ENCODE peak calls at places on chromosomes 1 and 21, in ten cellular contexts. One of them, this sample, is unnamed.

GRCh38 chr1:112713466-112714312 is 1.4 kb downstream of the PPM1J start:
- DNase-seq in tibial artery: peak
- DNase-seq in nephron progenitor cell: no peak
- DNase-seq in tibial nerve: no peak
- DNase-seq in GM10248: peak
- DNase-seq in endothelial cell: no peak
- DNase-seq in epithelial cell of esophagus: no peak
- DNase-seq in kidney: peak
- DNase-seq in CD8-positive, alpha-beta T cell: no peak
- DNase-seq in WERI-Rb-1: no peak
- DNase-seq in this sample: no peak

GRCh38 chr1:117566556-117566955 is 39.3 kb upstream of the TENT5C start:
- DNase-seq in kidney: no peak
- DNase-seq in nephron progenitor cell: no peak
- DNase-seq in tibial nerve: no peak
- DNase-seq in CD8-positive, alpha-beta T cell: no peak
- DNase-seq in GM10248: no peak
- DNase-seq in endothelial cell: no peak
- DNase-seq in WERI-Rb-1: no peak
- DNase-seq in tibial artery: no peak
- DNase-seq in epithelial cell of esophagus: no peak
- DNase-seq in this sample: no peak

GRCh38 chr1:203751051-203751450 is 13.9 kb upstream of the LAX1 start:
- DNase-seq in tibial nerve: no peak
- DNase-seq in CD8-positive, alpha-beta T cell: no peak
- DNase-seq in kidney: no peak
- DNase-seq in epithelial cell of esophagus: peak
- DNase-seq in GM10248: no peak
- DNase-seq in endothelial cell: no peak
- DNase-seq in WERI-Rb-1: no peak
- DNase-seq in tibial artery: no peak
- DNase-seq in nephron progenitor cell: no peak
- DNase-seq in this sample: peak

GRCh38 chr1:71721532-71721931 is 560.8 kb downstream of the NEGR1 start:
- DNase-seq in tibial artery: no peak
- DNase-seq in nephron progenitor cell: no peak
- DNase-seq in tibial nerve: no peak
- DNase-seq in WERI-Rb-1: no peak
- DNase-seq in endothelial cell: no peak
- DNase-seq in CD8-positive, alpha-beta T cell: no peak
- DNase-seq in GM10248: no peak
- DNase-seq in kidney: no peak
- DNase-seq in epithelial cell of esophagus: no peak
- DNase-seq in this sample: no peak

GRCh38 chr1:6801199-6801598 is 15.9 kb downstream of the CAMTA1 start:
- DNase-seq in nephron progenitor cell: no peak
- DNase-seq in kidney: no peak
- DNase-seq in tibial nerve: no peak
- DNase-seq in endothelial cell: no peak
- DNase-seq in WERI-Rb-1: no peak
- DNase-seq in CD8-positive, alpha-beta T cell: no peak
- DNase-seq in GM10248: no peak
- DNase-seq in tibial artery: no peak
- DNase-seq in epithelial cell of esophagus: no peak
- DNase-seq in this sample: no peak

GRCh38 chr1:162011337-162012012 is 12.2 kb downstream of the OLFML2B start:
- DNase-seq in GM10248: no peak
- DNase-seq in kidney: no peak
- DNase-seq in nephron progenitor cell: no peak
- DNase-seq in tibial nerve: no peak
- DNase-seq in endothelial cell: no peak
- DNase-seq in WERI-Rb-1: no peak
- DNase-seq in tibial artery: no peak
- DNase-seq in epithelial cell of esophagus: no peak
- DNase-seq in CD8-positive, alpha-beta T cell: no peak
- DNase-seq in this sample: no peak

GRCh38 chr21:44049606-44050005 is 37.5 kb downstream of the TRAPPC10 start:
- DNase-seq in WERI-Rb-1: no peak
- DNase-seq in tibial nerve: no peak
- DNase-seq in GM10248: no peak
- DNase-seq in CD8-positive, alpha-beta T cell: no peak
- DNase-seq in epithelial cell of esophagus: no peak
- DNase-seq in tibial artery: no peak
- DNase-seq in nephron progenitor cell: no peak
- DNase-seq in endothelial cell: no peak
- DNase-seq in kidney: no peak
- DNase-seq in this sample: no peak

GRCh38 chr1:101033017-101033416 is 7.4 kb upstream of the DPH5 start:
- DNase-seq in tibial artery: no peak
- DNase-seq in kidney: no peak
- DNase-seq in GM10248: no peak
- DNase-seq in tibial nerve: no peak
- DNase-seq in epithelial cell of esophagus: no peak
- DNase-seq in WERI-Rb-1: no peak
- DNase-seq in CD8-positive, alpha-beta T cell: no peak
- DNase-seq in endothelial cell: no peak
- DNase-seq in nephron progenitor cell: no peak
- DNase-seq in this sample: no peak

GRCh38 chr1:217770895-217771294 is 139.8 kb downstream of the SPATA17 start:
- DNase-seq in endothelial cell: no peak
- DNase-seq in tibial nerve: no peak
- DNase-seq in WERI-Rb-1: no peak
- DNase-seq in kidney: no peak
- DNase-seq in tibial artery: no peak
- DNase-seq in CD8-positive, alpha-beta T cell: no peak
- DNase-seq in GM10248: no peak
- DNase-seq in nephron progenitor cell: no peak
- DNase-seq in epithelial cell of esophagus: no peak
- DNase-seq in this sample: no peak

GRCh38 chr1:50968884-50969610 is 998 bp upstream of the CDKN2C start:
- DNase-seq in GM10248: peak
- DNase-seq in epithelial cell of esophagus: peak
- DNase-seq in tibial nerve: no peak
- DNase-seq in endothelial cell: peak
- DNase-seq in nephron progenitor cell: peak
- DNase-seq in CD8-positive, alpha-beta T cell: no peak
- DNase-seq in tibial artery: peak
- DNase-seq in kidney: peak
- DNase-seq in WERI-Rb-1: peak
- DNase-seq in this sample: no peak

GRCh38 chr21:34939673-34940321 is 109.3 kb downstream of the RUNX1 start:
- DNase-seq in epithelial cell of esophagus: peak
- DNase-seq in tibial nerve: no peak
- DNase-seq in endothelial cell: no peak
- DNase-seq in CD8-positive, alpha-beta T cell: no peak
- DNase-seq in kidney: no peak
- DNase-seq in nephron progenitor cell: no peak
- DNase-seq in tibial artery: no peak
- DNase-seq in GM10248: no peak
- DNase-seq in WERI-Rb-1: no peak
- DNase-seq in this sample: peak

GRCh38 chr1:87239997-87240396 is 88.7 kb upstream of the LMO4 start:
- DNase-seq in GM10248: no peak
- DNase-seq in WERI-Rb-1: peak
- DNase-seq in nephron progenitor cell: no peak
- DNase-seq in kidney: no peak
- DNase-seq in epithelial cell of esophagus: no peak
- DNase-seq in tibial nerve: no peak
- DNase-seq in endothelial cell: no peak
- DNase-seq in tibial artery: no peak
- DNase-seq in CD8-positive, alpha-beta T cell: no peak
- DNase-seq in this sample: no peak

GRCh38 chr1:39866767-39867166 is 16.5 kb downstream of the TRIT1 start:
- DNase-seq in CD8-positive, alpha-beta T cell: no peak
- DNase-seq in kidney: no peak
- DNase-seq in WERI-Rb-1: no peak
- DNase-seq in GM10248: no peak
- DNase-seq in tibial artery: no peak
- DNase-seq in tibial nerve: no peak
- DNase-seq in nephron progenitor cell: no peak
- DNase-seq in epithelial cell of esophagus: peak
- DNase-seq in endothelial cell: no peak
- DNase-seq in this sample: no peak

GRCh38 chr1:178055779-178056471 is 38.0 kb upstream of the RASAL2 start:
- DNase-seq in GM10248: peak
- DNase-seq in nephron progenitor cell: no peak
- DNase-seq in tibial artery: no peak
- DNase-seq in endothelial cell: no peak
- DNase-seq in epithelial cell of esophagus: peak
- DNase-seq in CD8-positive, alpha-beta T cell: no peak
- DNase-seq in WERI-Rb-1: peak
- DNase-seq in kidney: no peak
- DNase-seq in tibial nerve: no peak
- DNase-seq in this sample: peak

GRCh38 chr1:155040358-155041093 is 6.9 kb downstream of the DCST1 start:
- DNase-seq in GM10248: no peak
- DNase-seq in tibial nerve: no peak
- DNase-seq in nephron progenitor cell: no peak
- DNase-seq in epithelial cell of esophagus: no peak
- DNase-seq in CD8-positive, alpha-beta T cell: no peak
- DNase-seq in WERI-Rb-1: no peak
- DNase-seq in kidney: peak
- DNase-seq in endothelial cell: no peak
- DNase-seq in tibial artery: no peak
- DNase-seq in this sample: no peak
- TF ChIP-seq CTCF in GM10248: no peak
- TF ChIP-seq CTCF in tibial nerve: no peak
- TF ChIP-seq CTCF in nephron progenitor cell: no peak
- TF ChIP-seq CTCF in epithelial cell of esophagus: no peak
- TF ChIP-seq CTCF in CD8-positive, alpha-beta T cell: no peak
- TF ChIP-seq CTCF in WERI-Rb-1: no peak
- TF ChIP-seq CTCF in kidney: no peak
- TF ChIP-seq CTCF in endothelial cell: no peak
- TF ChIP-seq CTCF in tibial artery: no peak
- TF ChIP-seq CTCF in this sample: no peak

GRCh38 chr1:44819257-44819593 is 10.9 kb downstream of the BTBD19 start:
- DNase-seq in WERI-Rb-1: no peak
- DNase-seq in epithelial cell of esophagus: peak
- DNase-seq in tibial nerve: peak
- DNase-seq in tibial artery: peak
- DNase-seq in nephron progenitor cell: no peak
- DNase-seq in CD8-positive, alpha-beta T cell: no peak
- DNase-seq in GM10248: no peak
- DNase-seq in endothelial cell: no peak
- DNase-seq in kidney: no peak
- DNase-seq in this sample: no peak

GRCh38 chr1:44820328-44820944 is 12.1 kb downstream of the BTBD19 start:
- DNase-seq in endothelial cell: no peak
- DNase-seq in tibial nerve: no peak
- DNase-seq in epithelial cell of esophagus: no peak
- DNase-seq in WERI-Rb-1: no peak
- DNase-seq in tibial artery: peak
- DNase-seq in GM10248: no peak
- DNase-seq in kidney: peak
- DNase-seq in nephron progenitor cell: no peak
- DNase-seq in CD8-positive, alpha-beta T cell: no peak
- DNase-seq in this sample: no peak

GRCh38 chr1:44817771-44818495 is 9.6 kb downstream of the BTBD19 start:
- DNase-seq in epithelial cell of esophagus: no peak
- DNase-seq in endothelial cell: no peak
- DNase-seq in tibial artery: peak
- DNase-seq in WERI-Rb-1: no peak
- DNase-seq in kidney: peak
- DNase-seq in GM10248: no peak
- DNase-seq in CD8-positive, alpha-beta T cell: no peak
- DNase-seq in nephron progenitor cell: no peak
- DNase-seq in tibial nerve: peak
- DNase-seq in this sample: no peak

GRCh38 chr1:44820945-44821715 is 12.8 kb downstream of the BTBD19 start:
- DNase-seq in endothelial cell: no peak
- DNase-seq in kidney: peak
- DNase-seq in nephron progenitor cell: no peak
- DNase-seq in WERI-Rb-1: no peak
- DNase-seq in GM10248: no peak
- DNase-seq in CD8-positive, alpha-beta T cell: no peak
- DNase-seq in epithelial cell of esophagus: no peak
- DNase-seq in tibial artery: peak
- DNase-seq in tibial nerve: no peak
- DNase-seq in this sample: no peak

GRCh38 chr1:44819594-44820327 is 11.4 kb downstream of the BTBD19 start:
- DNase-seq in tibial artery: peak
- DNase-seq in CD8-positive, alpha-beta T cell: peak
- DNase-seq in WERI-Rb-1: no peak
- DNase-seq in GM10248: peak
- DNase-seq in tibial nerve: peak
- DNase-seq in endothelial cell: peak
- DNase-seq in epithelial cell of esophagus: peak
- DNase-seq in kidney: peak
- DNase-seq in nephron progenitor cell: peak
- DNase-seq in this sample: peak
- TF ChIP-seq CTCF in tibial artery: peak
- TF ChIP-seq CTCF in CD8-positive, alpha-beta T cell: no peak
- TF ChIP-seq CTCF in WERI-Rb-1: no peak
- TF ChIP-seq CTCF in GM10248: peak
- TF ChIP-seq CTCF in tibial nerve: no peak
- TF ChIP-seq CTCF in endothelial cell: no peak
- TF ChIP-seq CTCF in epithelial cell of esophagus: no peak
- TF ChIP-seq CTCF in kidney: no peak
- TF ChIP-seq CTCF in nephron progenitor cell: no peak
- TF ChIP-seq CTCF in this sample: no peak

DNA sequence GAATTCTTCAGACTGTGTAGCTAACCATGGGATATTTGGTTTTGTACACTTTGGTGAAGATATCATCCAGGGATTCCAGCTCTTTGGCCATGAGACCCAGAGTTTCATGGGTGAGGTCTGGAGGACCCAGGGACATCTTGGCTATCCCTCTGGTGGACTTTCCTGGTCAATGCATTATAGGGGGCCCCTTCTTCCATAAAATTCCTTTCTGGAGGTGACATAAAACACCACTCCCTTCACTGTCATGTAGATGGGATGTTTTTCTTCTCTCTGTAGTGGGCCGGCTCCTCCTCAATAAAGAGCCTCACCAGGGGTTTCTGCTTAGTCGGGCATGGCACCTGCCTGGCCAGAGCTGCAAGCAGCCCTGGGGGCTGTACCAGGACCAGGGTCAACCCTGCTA is 2.2 kb downstream of the ATPAF1 start:
- DNase-seq in CD8-positive, alpha-beta T cell: no peak
- DNase-seq in kidney: no peak
- DNase-seq in epithelial cell of esophagus: no peak
- DNase-seq in GM10248: no peak
- DNase-seq in nephron progenitor cell: no peak
- DNase-seq in WERI-Rb-1: no peak
- DNase-seq in tibial nerve: no peak
- DNase-seq in tibial artery: no peak
- DNase-seq in endothelial cell: no peak
- DNase-seq in this sample: no peak
- TF ChIP-seq CTCF in CD8-positive, alpha-beta T cell: no peak
- TF ChIP-seq CTCF in kidney: no peak
- TF ChIP-seq CTCF in epithelial cell of esophagus: no peak
- TF ChIP-seq CTCF in GM10248: no peak
- TF ChIP-seq CTCF in nephron progenitor cell: no peak
- TF ChIP-seq CTCF in WERI-Rb-1: no peak
- TF ChIP-seq CTCF in tibial nerve: no peak
- TF ChIP-seq CTCF in tibial artery: no peak
- TF ChIP-seq CTCF in endothelial cell: no peak
- TF ChIP-seq CTCF in this sample: no peak

DNA sequence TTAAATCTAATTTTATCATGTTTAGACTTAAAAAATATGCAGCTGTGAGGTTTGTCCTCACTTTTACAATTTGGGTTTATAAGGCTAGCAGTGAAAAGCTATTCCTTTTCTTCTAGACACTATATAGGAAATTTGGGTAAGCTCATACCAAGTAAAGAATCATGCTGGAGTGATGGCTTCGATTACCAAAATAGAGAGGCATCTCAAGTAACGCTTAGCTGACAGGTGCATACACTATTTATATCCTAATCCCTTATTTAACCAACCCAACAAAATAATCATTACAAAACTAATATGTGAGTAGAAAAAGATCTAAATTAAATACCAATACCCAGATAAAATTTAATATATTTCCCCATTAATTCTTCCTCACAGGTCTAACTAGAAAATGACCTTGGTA is 193.2 kb downstream of the LHX8 start:
- DNase-seq in tibial nerve: no peak
- DNase-seq in epithelial cell of esophagus: no peak
- DNase-seq in nephron progenitor cell: no peak
- DNase-seq in kidney: no peak
- DNase-seq in endothelial cell: no peak
- DNase-seq in GM10248: no peak
- DNase-seq in CD8-positive, alpha-beta T cell: no peak
- DNase-seq in tibial artery: no peak
- DNase-seq in WERI-Rb-1: no peak
- DNase-seq in this sample: no peak
- TF ChIP-seq CTCF in tibial nerve: no peak
- TF ChIP-seq CTCF in epithelial cell of esophagus: no peak
- TF ChIP-seq CTCF in nephron progenitor cell: no peak
- TF ChIP-seq CTCF in kidney: no peak
- TF ChIP-seq CTCF in endothelial cell: no peak
- TF ChIP-seq CTCF in GM10248: no peak
- TF ChIP-seq CTCF in CD8-positive, alpha-beta T cell: no peak
- TF ChIP-seq CTCF in tibial artery: no peak
- TF ChIP-seq CTCF in WERI-Rb-1: no peak
- TF ChIP-seq CTCF in this sample: no peak

This sample was measured in MCF 10A.